ENCODE peak calls at places on chromosomes 5 and 9, in eight cellular contexts. Q is mucosa of descending colon, J is astrocyte of the spinal cord, R is thyroid gland, K is right atrium auricular region, Y is cardiac fibroblast, G is brain microvascular endothelial cell, A is uterus. T is an unnamed sample.

GRCh38 chr9:12696931-12697622 is 3.9 kb downstream of the TYRP1 start:
- DNase-seq in Q (no peak), J (peak), R (no peak), K (no peak), Y (no peak), G (no peak), A (no peak), T (no peak)

GRCh38 chr5:170145462-170145861 is 39.8 kb downstream of the FOXI1 start:
- DNase-seq in Q (no peak), J (no peak), R (no peak), K (peak), Y (peak), G (no peak), A (no peak), T (no peak)

GRCh38 chr9:77502568-77502967 is 145.6 kb downstream of the GNA14 start:
- DNase-seq in Q (no peak), J (no peak), R (no peak), K (no peak), Y (peak), G (no peak), A (no peak), T (peak)

GRCh38 chr5:129018836-129019235 is 53.5 kb downstream of the SLC27A6 start:
- DNase-seq in Q (no peak), J (no peak), R (no peak), K (no peak), Y (no peak), G (no peak), A (no peak), T (no peak)

GRCh38 chr9:74645007-74645639 is 148.0 kb downstream of the RORB start:
- DNase-seq in Q (no peak), J (peak), R (no peak), K (no peak), Y (peak), G (no peak), A (no peak), T (no peak)

GRCh38 chr5:74069741-74070140 is 443.7 kb downstream of the ARHGEF28 start:
- DNase-seq in Q (no peak), J (no peak), R (no peak), K (no peak), Y (no peak), G (no peak), A (no peak), T (no peak)

GRCh38 chr5:50963647-50964584 is 297.5 kb downstream of the PARP8 start:
- DNase-seq in Q (no peak), J (no peak), R (peak), K (no peak), Y (no peak), G (no peak), A (no peak), T (no peak)

GRCh38 chr9:75540185-75540584 is 350.3 kb upstream of the PCSK5 start:
- DNase-seq in Q (no peak), J (no peak), R (no peak), K (no peak), Y (no peak), G (no peak), A (no peak), T (no peak)

GRCh38 chr5:14476791-14477435 is 104.7 kb upstream of the OTULINL start:
- DNase-seq in Q (no peak), J (peak), R (no peak), K (no peak), Y (peak), G (no peak), A (no peak), T (peak)

GRCh38 chr5:56343988-56344387 is 110.9 kb upstream of the ANKRD55 start:
- DNase-seq in Q (no peak), J (no peak), R (no peak), K (no peak), Y (no peak), G (no peak), A (no peak), T (no peak)

GRCh38 chr5:125409496-125410351 is 663.3 kb upstream of the ZNF608 start:
- DNase-seq in Q (no peak), J (peak), R (peak), K (no peak), Y (peak), G (no peak), A (no peak), T (peak)

GRCh38 chr9:99680191-99680590 is 141.5 kb upstream of the NR4A3 start:
- DNase-seq in Q (no peak), J (peak), R (no peak), K (no peak), Y (peak), G (peak), A (no peak), T (peak)

GRCh38 chr9:6687180-6687579 is 41.7 kb upstream of the GLDC start:
- DNase-seq in Q (no peak), J (no peak), R (no peak), K (no peak), Y (no peak), G (no peak), A (no peak), T (no peak)

GRCh38 chr9:112546149-112547012 is 59.8 kb downstream of the KIAA1958 start:
- DNase-seq in Q (no peak), J (peak), R (no peak), K (no peak), Y (peak), G (no peak), A (no peak), T (peak)

GRCh38 chr5:15897609-15898008 is 282.0 kb downstream of the MARCHF11 start:
- DNase-seq in Q (no peak), J (no peak), R (no peak), K (no peak), Y (no peak), G (no peak), A (no peak), T (no peak)

GRCh38 chr9:2623046-2623865 is 1.7 kb downstream of the VLDLR start:
- DNase-seq in Q (no peak), J (peak), R (peak), K (peak), Y (peak), G (no peak), A (peak), T (peak)

GRCh38 chr5:95520176-95520575 is 34.6 kb downstream of the SKIC3 start:
- DNase-seq in Q (no peak), J (no peak), R (no peak), K (no peak), Y (no peak), G (no peak), A (no peak), T (no peak)

GRCh38 chr9:20208951-20209350 is 413.3 kb downstream of the MLLT3 start:
- DNase-seq in Q (no peak), J (no peak), R (no peak), K (no peak), Y (peak), G (no peak), A (no peak), T (no peak)

GRCh38 chr5:74685979-74686631 is 1.1 kb downstream of the HEXB start:
- DNase-seq in Q (peak), J (no peak), R (no peak), K (no peak), Y (peak), G (no peak), A (no peak), T (peak)

GRCh38 chr5:145975361-145976066 is 39.1 kb downstream of the SH3RF2 start:
- DNase-seq in Q (no peak), J (peak), R (peak), K (no peak), Y (peak), G (peak), A (no peak), T (peak)

GRCh38 chr5:14202462-14202861 is 59.3 kb downstream of the TRIO start:
- DNase-seq in Q (no peak), J (peak), R (no peak), K (no peak), Y (peak), G (peak), A (no peak), T (no peak)

GRCh38 chr5:146213210-146213838 is 9.9 kb downstream of the RBM27 start:
- DNase-seq in Q (no peak), J (peak), R (no peak), K (no peak), Y (peak), G (peak), A (no peak), T (peak)

GRCh38 chr5:181127907-181128626 is 2.9 kb downstream of the OR2V1 start:
- DNase-seq in Q (no peak), J (no peak), R (no peak), K (no peak), Y (no peak), G (no peak), A (no peak), T (no peak)

GRCh38 chr9:114098021-114098659 is 952 bp downstream of the KIF12 start:
- DNase-seq in Q (peak), J (no peak), R (peak), K (no peak), Y (no peak), G (no peak), A (peak), T (no peak)

GRCh38 chr5:153372433-153373167 is 117.9 kb upstream of the GRIA1 start:
- DNase-seq in Q (no peak), J (no peak), R (no peak), K (no peak), Y (no peak), G (no peak), A (no peak), T (no peak)

GRCh38 chr5:16265141-16265540 is 85.5 kb upstream of the MARCHF11 start:
- DNase-seq in Q (no peak), J (no peak), R (no peak), K (no peak), Y (no peak), G (no peak), A (no peak), T (no peak)

GRCh38 chr5:109961755-109962154 is 272.0 kb downstream of the MAN2A1 start:
- DNase-seq in Q (no peak), J (no peak), R (no peak), K (no peak), Y (no peak), G (no peak), A (no peak), T (no peak)

GRCh38 chr9:35685506-35685905 is 4.2 kb downstream of the TPM2 start:
- DNase-seq in Q (no peak), J (no peak), R (no peak), K (no peak), Y (no peak), G (no peak), A (no peak), T (no peak)
- H3K4me3 ChIP-seq in Q (no peak), J (no peak), R (no peak), K (peak), Y (no peak), G (no peak), A (peak), T (peak)

DNA sequence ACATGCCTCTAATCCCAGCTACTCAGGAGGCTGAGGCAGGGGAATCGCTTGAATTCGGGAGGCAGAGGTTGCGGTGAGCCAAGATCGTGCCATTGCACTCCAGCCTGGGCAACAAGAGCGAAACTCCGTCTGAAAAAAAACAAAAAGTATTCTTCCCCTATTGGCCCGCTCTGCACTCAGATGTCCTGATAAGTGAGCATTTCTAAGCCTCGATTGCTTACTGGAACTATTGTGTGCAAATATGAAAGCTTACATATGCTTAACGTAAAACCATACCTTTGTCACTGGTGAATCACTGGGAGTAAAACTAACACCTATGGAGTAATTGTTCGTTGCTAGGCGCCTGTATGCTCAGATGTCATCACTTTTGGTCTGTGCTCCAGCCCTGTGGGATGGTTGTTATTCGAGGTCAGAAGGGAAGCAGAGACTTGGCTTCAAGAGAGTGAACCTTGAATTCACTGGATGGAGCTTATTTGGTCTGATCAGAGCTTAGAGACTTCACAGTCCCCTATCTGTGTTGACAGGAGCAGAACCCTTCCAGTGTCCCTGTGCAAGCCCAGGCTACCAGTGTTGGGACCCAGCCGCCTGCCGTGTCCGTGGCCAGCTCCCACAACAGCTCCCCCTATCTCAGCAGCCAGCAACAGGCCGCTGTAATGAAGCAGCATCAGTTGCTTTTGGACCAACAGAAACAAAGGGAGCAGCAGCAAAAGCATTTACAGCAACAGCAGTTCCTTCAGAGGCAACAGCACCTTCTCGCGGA is 25.3 kb upstream of the LTC4S start:
- DNase-seq in Q (no peak), J (no peak), R (no peak), K (no peak), Y (no peak), G (no peak), A (no peak), T (no peak)
- TF ChIP-seq CTCF in Q (no peak), J (peak), R (no peak), K (no peak), Y (no peak), G (peak), A (no peak), T (no peak)

GRCh38 chr5:157770665-157771064 is 27.2 kb downstream of the LSM11 start:
- DNase-seq in Q (no peak), J (no peak), R (no peak), K (no peak), Y (no peak), G (no peak), A (no peak), T (no peak)

GRCh38 chr5:157767674-157768073 is 24.2 kb downstream of the LSM11 start:
- DNase-seq in Q (no peak), J (no peak), R (no peak), K (no peak), Y (no peak), G (no peak), A (no peak), T (no peak)

GRCh38 chr5:157766441-157766840 is 22.9 kb downstream of the LSM11 start:
- DNase-seq in Q (no peak), J (no peak), R (no peak), K (no peak), Y (no peak), G (no peak), A (no peak), T (no peak)

DNA sequence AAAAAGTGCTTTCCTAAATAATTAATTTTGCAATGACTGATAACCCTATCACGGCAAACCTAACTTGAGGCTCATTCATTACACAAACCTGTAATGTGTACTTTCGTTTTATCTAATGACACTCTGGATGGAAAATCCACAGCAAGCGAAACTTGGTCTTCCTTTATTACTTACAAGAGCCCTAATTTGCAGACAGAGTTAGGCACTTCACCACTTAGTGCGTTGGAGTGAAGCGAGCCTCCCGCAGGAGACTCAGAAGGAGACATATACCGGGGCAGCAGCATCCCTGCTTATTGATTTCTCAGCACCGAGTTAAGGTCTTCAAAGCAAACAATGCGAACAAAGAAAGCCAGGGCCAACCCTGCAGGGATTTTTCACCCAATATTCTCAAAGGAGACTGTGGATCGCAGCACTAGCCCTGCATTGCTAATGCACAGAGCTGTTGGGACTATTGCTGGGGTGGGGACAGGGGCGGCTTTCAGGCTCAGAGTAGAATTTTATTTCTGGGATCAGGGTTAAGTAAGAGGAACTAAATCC is 28.6 kb downstream of the LSM11 start:
- DNase-seq in Q (no peak), J (no peak), R (no peak), K (no peak), Y (no peak), G (no peak), A (no peak), T (no peak)
- H3K4me3 ChIP-seq in Q (no peak), J (no peak), R (no peak), K (no peak), Y (no peak), G (no peak), A (no peak), T (no peak)

GRCh38 chr5:151771259-151772028 is at the start of gene G3BP1:
- DNase-seq in Q (peak), J (peak), R (peak), K (peak), Y (peak), G (peak), A (peak), T (peak)
- TF ChIP-seq CTCF in Q (peak), J (peak), R (no peak), K (peak), Y (peak), G (peak), A (peak), T (peak)

GRCh38 chr9:129166962-129167557 is 11.0 kb downstream of the IER5L start:
- DNase-seq in Q (peak), J (peak), R (peak), K (peak), Y (peak), G (peak), A (peak), T (peak)
- H3K4me3 ChIP-seq in Q (no peak), J (no peak), R (no peak), K (peak), Y (peak), G (no peak), A (peak), T (peak)

DNA sequence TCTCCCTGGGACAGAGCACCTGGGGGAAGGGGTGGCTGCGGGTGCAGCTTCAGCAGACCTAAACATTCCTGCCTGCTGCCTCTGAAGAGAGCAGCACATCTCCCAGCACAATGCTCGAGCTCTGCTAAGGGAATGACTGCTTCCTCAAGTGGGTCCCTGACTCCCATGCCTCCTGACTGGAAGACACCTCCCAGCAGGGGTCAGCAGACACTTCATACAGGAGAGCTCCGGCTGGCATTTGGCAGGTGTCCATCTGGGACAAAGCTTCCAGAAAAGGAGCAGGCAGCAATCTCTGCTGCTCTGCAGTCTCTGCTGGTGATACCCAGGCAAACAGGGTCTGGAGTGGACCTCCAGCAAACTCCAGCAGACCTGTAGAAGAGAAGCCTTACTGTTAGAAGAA is 77.2 kb downstream of the SLCO6A1 start:
- DNase-seq in Q (no peak), J (no peak), R (peak), K (no peak), Y (no peak), G (no peak), A (no peak), T (no peak)
- TF ChIP-seq CTCF in Q (no peak), J (no peak), R (no peak), K (no peak), Y (no peak), G (no peak), A (no peak), T (no peak)

T was measured in fibroblast of lung.